ENCODE peak calls at places on chromosomes 7 and 10, in four cellular contexts. One of them, this sample, is unnamed.
A peak's percentile ranks its signal among the peaks of the same experiment; 100 is the strongest.

GRCh38 chr10:115654961-115655360 is 561.8 kb downstream of the ATRNL1 start:
- DNase-seq in NCI-H2029: no peak
- DNase-seq in putamen: no peak
- DNase-seq in NCI-H748 treated with DMSO at 0.1 percent for 48 hours: no peak
- DNase-seq in this sample: no peak

GRCh38 chr7:100803398-100804161 is 23.7 kb downstream of the EPHB4 start:
- DNase-seq in putamen: peak; percentile 59
- DNase-seq in NCI-H748 treated with DMSO at 0.1 percent for 48 hours: no peak
- DNase-seq in NCI-H2029: peak; percentile 40
- DNase-seq in this sample: peak; percentile 68

GRCh38 chr10:102735065-102735562 is 8.6 kb upstream of the WBP1L start:
- DNase-seq in NCI-H2029: no peak
- DNase-seq in putamen: no peak
- DNase-seq in NCI-H748 treated with DMSO at 0.1 percent for 48 hours: no peak
- DNase-seq in this sample: no peak

GRCh38 chr7:73841689-73842247 is 548 bp downstream of the METTL27 start:
- DNase-seq in NCI-H2029: no peak
- DNase-seq in NCI-H748 treated with DMSO at 0.1 percent for 48 hours: no peak
- DNase-seq in putamen: no peak
- DNase-seq in this sample: no peak

GRCh38 chr10:97464226-97464625 is 18.3 kb downstream of the ZDHHC16 start:
- DNase-seq in NCI-H2029: no peak
- DNase-seq in NCI-H748 treated with DMSO at 0.1 percent for 48 hours: no peak
- DNase-seq in putamen: no peak
- DNase-seq in this sample: no peak

GRCh38 chr10:25288181-25288580 is 113.4 kb downstream of the GPR158 start:
- DNase-seq in NCI-H748 treated with DMSO at 0.1 percent for 48 hours: no peak
- DNase-seq in putamen: no peak
- DNase-seq in NCI-H2029: no peak
- DNase-seq in this sample: no peak

GRCh38 chr10:6128591-6129383 is 40.0 kb downstream of the RBM17 start:
- DNase-seq in putamen: no peak
- DNase-seq in NCI-H748 treated with DMSO at 0.1 percent for 48 hours: no peak
- DNase-seq in NCI-H2029: no peak
- DNase-seq in this sample: no peak

GRCh38 chr10:110311357-110311949 is 6.7 kb upstream of the SMNDC1 start:
- DNase-seq in putamen: peak; percentile 45
- DNase-seq in NCI-H748 treated with DMSO at 0.1 percent for 48 hours: peak; percentile 9
- DNase-seq in NCI-H2029: peak; percentile 18
- DNase-seq in this sample: peak; percentile 76

GRCh38 chr7:121344497-121344896 is 15.7 kb downstream of the WNT16 start:
- DNase-seq in putamen: no peak
- DNase-seq in NCI-H748 treated with DMSO at 0.1 percent for 48 hours: no peak
- DNase-seq in NCI-H2029: no peak
- DNase-seq in this sample: no peak

GRCh38 chr10:97399843-97400545 is 1.1 kb downstream of the RRP12 start:
- DNase-seq in putamen: peak; percentile 45
- DNase-seq in NCI-H2029: peak; percentile 21
- DNase-seq in NCI-H748 treated with DMSO at 0.1 percent for 48 hours: no peak
- DNase-seq in this sample: peak; percentile 76

GRCh38 chr7:2520131-2520807 is 695 bp downstream of the LFNG start:
- DNase-seq in NCI-H2029: no peak
- DNase-seq in NCI-H748 treated with DMSO at 0.1 percent for 48 hours: no peak
- DNase-seq in putamen: no peak
- DNase-seq in this sample: no peak

GRCh38 chr10:6722616-6723004 is 142.5 kb upstream of the PRKCQ start:
- DNase-seq in putamen: no peak
- DNase-seq in NCI-H748 treated with DMSO at 0.1 percent for 48 hours: no peak
- DNase-seq in NCI-H2029: no peak
- DNase-seq in this sample: no peak

GRCh38 chr10:125592897-125593296 is 90.1 kb downstream of the TEX36 start:
- DNase-seq in NCI-H2029: no peak
- DNase-seq in putamen: no peak
- DNase-seq in NCI-H748 treated with DMSO at 0.1 percent for 48 hours: no peak
- DNase-seq in this sample: no peak

GRCh38 chr7:100837099-100837836 is 9.9 kb upstream of the EPHB4 start:
- DNase-seq in NCI-H748 treated with DMSO at 0.1 percent for 48 hours: no peak
- DNase-seq in NCI-H2029: peak; percentile 69
- DNase-seq in putamen: peak; percentile 92
- DNase-seq in this sample: peak; percentile 91